ENCODE peak calls at places on chromosomes 4 and X, in four cellular contexts. One of them, this sample, is unnamed.

GRCh38 chr4:152585036-152585439 is 49.1 kb upstream of the FBXW7 start:
- DNase-seq in AG10803: no peak
- DNase-seq in breast epithelium: no peak
- DNase-seq in body of pancreas: no peak
- DNase-seq in this sample: no peak

GRCh38 chr4:14308229-14308651 is 680.7 kb upstream of the BOD1L1 start:
- DNase-seq in AG10803: no peak
- DNase-seq in breast epithelium: no peak
- DNase-seq in body of pancreas: peak; percentile 18
- DNase-seq in this sample: no peak

GRCh38 chr4:150127757-150128156 is 49.5 kb downstream of the DCLK2 start:
- DNase-seq in AG10803: no peak
- DNase-seq in breast epithelium: no peak
- DNase-seq in body of pancreas: no peak
- DNase-seq in this sample: peak; percentile 76

GRCh38 chrX:53374222-53374820 is 48.1 kb downstream of the SMC1A start:
- DNase-seq in AG10803: peak; percentile 5
- DNase-seq in breast epithelium: no peak
- DNase-seq in body of pancreas: no peak
- DNase-seq in this sample: peak; percentile 52

GRCh38 chr4:1538096-1538410 is 131.8 kb upstream of the NKX1-1 start:
- DNase-seq in AG10803: no peak
- DNase-seq in breast epithelium: no peak
- DNase-seq in body of pancreas: no peak
- DNase-seq in this sample: no peak

GRCh38 chrX:147846676-147847075 is 65.0 kb upstream of the FMR1 start:
- DNase-seq in AG10803: no peak
- DNase-seq in breast epithelium: no peak
- DNase-seq in body of pancreas: no peak
- DNase-seq in this sample: no peak

GRCh38 chr4:105871997-105872396 is 23.3 kb upstream of the NPNT start:
- DNase-seq in AG10803: no peak
- DNase-seq in breast epithelium: no peak
- DNase-seq in body of pancreas: no peak
- DNase-seq in this sample: no peak

GRCh38 chr4:142194905-142195304 is 558.5 kb downstream of the IL15 start:
- DNase-seq in AG10803: peak; percentile 23
- DNase-seq in breast epithelium: no peak
- DNase-seq in body of pancreas: no peak
- DNase-seq in this sample: no peak

GRCh38 chrX:128458888-128459287 is 406.7 kb upstream of the ACTRT1 start:
- DNase-seq in AG10803: no peak
- DNase-seq in breast epithelium: no peak
- DNase-seq in body of pancreas: no peak
- DNase-seq in this sample: no peak

GRCh38 chr4:683982-684571 is 4.9 kb downstream of the SLC49A3 start:
- DNase-seq in AG10803: peak; percentile 64
- DNase-seq in breast epithelium: no peak
- DNase-seq in body of pancreas: no peak
- DNase-seq in this sample: peak; percentile 50

GRCh38 chr4:95129708-95130343 is 372.1 kb downstream of the BMPR1B start:
- DNase-seq in AG10803: peak; percentile 99
- DNase-seq in breast epithelium: no peak
- DNase-seq in body of pancreas: peak; percentile 12
- DNase-seq in this sample: peak; percentile 98

GRCh38 chr4:95122001-95122400 is 364.2 kb downstream of the BMPR1B start:
- DNase-seq in AG10803: no peak
- DNase-seq in breast epithelium: no peak
- DNase-seq in body of pancreas: no peak
- DNase-seq in this sample: no peak

GRCh38 chr4:95120456-95120855 is 362.7 kb downstream of the BMPR1B start:
- DNase-seq in AG10803: no peak
- DNase-seq in breast epithelium: no peak
- DNase-seq in body of pancreas: no peak
- DNase-seq in this sample: no peak

GRCh38 chr4:95129036-95129435 is 371.3 kb downstream of the BMPR1B start:
- DNase-seq in AG10803: no peak
- DNase-seq in breast epithelium: no peak
- DNase-seq in body of pancreas: no peak
- DNase-seq in this sample: no peak

GRCh38 chr4:95124906-95125504 is 367.2 kb downstream of the BMPR1B start:
- DNase-seq in AG10803: peak; percentile 75
- DNase-seq in breast epithelium: no peak
- DNase-seq in body of pancreas: no peak
- DNase-seq in this sample: peak; percentile 74
- TF ChIP-seq CTCF in AG10803: peak; percentile 78
- TF ChIP-seq CTCF in breast epithelium: peak; percentile 27
- TF ChIP-seq CTCF in body of pancreas: no peak
- TF ChIP-seq CTCF in this sample: peak; percentile 66

DNA sequence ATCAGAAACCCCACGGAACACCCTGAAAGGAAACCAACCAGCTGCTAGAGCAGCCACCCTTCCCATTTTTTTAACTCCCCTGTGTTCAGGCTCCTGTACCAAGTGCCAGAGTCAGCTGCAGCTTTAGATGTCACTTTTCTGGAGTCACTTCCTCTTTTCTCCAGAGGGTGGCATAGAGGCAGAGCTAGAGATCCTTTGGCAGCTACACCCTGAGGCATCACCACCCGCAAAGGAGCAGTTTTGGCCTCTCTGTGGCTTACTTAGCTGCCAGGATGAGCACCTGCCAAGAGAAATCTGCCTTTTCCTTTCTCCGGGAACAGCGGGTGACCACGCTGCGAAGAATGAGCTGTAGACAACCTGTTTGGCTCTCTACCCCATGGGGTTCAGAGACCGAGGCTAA is 58.0 kb upstream of the CHRDL1 start:
- DNase-seq in AG10803: peak; percentile 12
- DNase-seq in breast epithelium: peak; percentile 51
- DNase-seq in body of pancreas: peak; percentile 39
- DNase-seq in this sample: peak; percentile 55
- TF ChIP-seq CTCF in AG10803: peak; percentile 51
- TF ChIP-seq CTCF in breast epithelium: peak; percentile 46
- TF ChIP-seq CTCF in body of pancreas: peak; percentile 10
- TF ChIP-seq CTCF in this sample: peak; percentile 25

GRCh38 chrX:110212299-110212698 is 105.6 kb downstream of the AMMECR1 start:
- DNase-seq in AG10803: no peak
- DNase-seq in breast epithelium: no peak
- DNase-seq in body of pancreas: no peak
- DNase-seq in this sample: no peak
- TF ChIP-seq CTCF in AG10803: no peak
- TF ChIP-seq CTCF in breast epithelium: no peak
- TF ChIP-seq CTCF in body of pancreas: no peak
- TF ChIP-seq CTCF in this sample: no peak

GRCh38 chr4:99402765-99403164 is 32.4 kb downstream of the ADH7 start:
- DNase-seq in AG10803: no peak
- DNase-seq in breast epithelium: no peak
- DNase-seq in body of pancreas: no peak
- DNase-seq in this sample: no peak
- TF ChIP-seq CTCF in AG10803: no peak
- TF ChIP-seq CTCF in breast epithelium: no peak
- TF ChIP-seq CTCF in body of pancreas: no peak
- TF ChIP-seq CTCF in this sample: no peak

GRCh38 chr4:57037982-57038604 is 59.4 kb downstream of the POLR2B start:
- DNase-seq in AG10803: peak; percentile 35
- DNase-seq in breast epithelium: peak; percentile 63
- DNase-seq in body of pancreas: peak; percentile 70
- DNase-seq in this sample: peak; percentile 34

GRCh38 chr4:57034571-57034970 is 55.9 kb downstream of the POLR2B start:
- DNase-seq in AG10803: peak; percentile 50
- DNase-seq in breast epithelium: no peak
- DNase-seq in body of pancreas: no peak
- DNase-seq in this sample: no peak

GRCh38 chr4:57043304-57044251 is 64.9 kb downstream of the POLR2B start:
- DNase-seq in AG10803: peak; percentile 95
- DNase-seq in breast epithelium: no peak
- DNase-seq in body of pancreas: no peak
- DNase-seq in this sample: peak; percentile 67

GRCh38 chr4:57040510-57040909 is 61.8 kb downstream of the POLR2B start:
- DNase-seq in AG10803: no peak
- DNase-seq in breast epithelium: no peak
- DNase-seq in body of pancreas: no peak
- DNase-seq in this sample: no peak

GRCh38 chr4:57039345-57039744 is 60.6 kb downstream of the POLR2B start:
- DNase-seq in AG10803: peak; percentile 50
- DNase-seq in breast epithelium: no peak
- DNase-seq in body of pancreas: no peak
- DNase-seq in this sample: no peak
- TF ChIP-seq CTCF in AG10803: no peak
- TF ChIP-seq CTCF in breast epithelium: no peak
- TF ChIP-seq CTCF in body of pancreas: no peak
- TF ChIP-seq CTCF in this sample: no peak

DNA sequence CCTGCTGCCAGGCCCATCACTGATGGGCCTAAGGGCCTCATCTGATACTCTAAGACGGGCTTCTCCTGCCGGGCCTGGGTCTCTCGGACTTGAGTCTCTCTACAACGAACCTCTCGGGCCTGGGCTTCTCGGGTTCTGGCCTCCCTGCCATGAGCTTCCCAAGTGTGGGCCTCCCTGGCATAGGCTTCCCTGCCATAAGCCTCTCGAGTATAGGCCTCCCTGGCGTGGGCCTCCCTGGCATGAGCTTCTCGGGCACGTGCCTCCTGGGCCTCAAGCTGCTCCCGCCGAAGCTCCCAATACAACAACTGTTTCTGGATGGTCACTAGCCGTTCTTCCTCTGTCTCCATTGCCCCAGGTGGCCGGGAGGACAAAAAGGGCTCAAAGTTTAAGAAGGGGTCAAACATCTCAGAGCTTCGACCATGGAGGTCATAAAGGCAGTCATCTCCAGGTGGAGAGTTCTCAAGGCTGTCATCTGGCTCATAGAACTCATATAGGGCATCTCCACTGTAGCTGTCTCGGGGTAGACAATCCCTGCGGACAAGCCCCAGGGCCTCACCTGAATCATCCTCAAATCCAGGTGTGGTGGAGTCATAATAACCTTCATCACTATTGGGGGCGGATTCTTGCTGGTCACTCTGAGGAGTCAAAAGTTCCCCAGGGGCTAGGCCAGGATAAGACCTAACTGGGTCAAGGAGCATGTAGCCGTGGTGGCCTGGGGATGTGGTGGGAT is 14.1 kb downstream of the AMER1 start:
- DNase-seq in AG10803: no peak
- DNase-seq in breast epithelium: no peak
- DNase-seq in body of pancreas: no peak
- DNase-seq in this sample: no peak
- TF ChIP-seq CTCF in AG10803: no peak
- TF ChIP-seq CTCF in breast epithelium: no peak
- TF ChIP-seq CTCF in body of pancreas: no peak
- TF ChIP-seq CTCF in this sample: no peak